ENCODE peak calls at places on chromosomes 12 and 14, in six cellular contexts. Z is type B pancreatic cell, V is fibroblast of mammary gland, T is A549, H is body of pancreas, I is brain microvascular endothelial cell. A is an unnamed sample.

GRCh38 chr14:91417983-91418386 is 365 bp upstream of the CCDC88C start:
- DNase-seq in T (peak), H (peak), Z (no peak), I (no peak), V (no peak), A (peak)

GRCh38 chr14:65403231-65403630 is 9.3 kb upstream of the FUT8 start:
- DNase-seq in H (no peak), V (peak), T (no peak), Z (no peak), I (no peak), A (no peak)

GRCh38 chr14:75518625-75519024 is 3.6 kb upstream of the BATF start:
- DNase-seq in Z (no peak), I (no peak), H (no peak), T (peak), V (peak), A (no peak)

GRCh38 chr12:122063691-122064033 is 14.9 kb upstream of the MLXIP start:
- DNase-seq in Z (no peak), I (no peak), H (peak), T (no peak), V (no peak), A (no peak)

GRCh38 chr12:100068305-100068704 is 74.4 kb downstream of the BLTP3B start:
- DNase-seq in Z (no peak), I (no peak), T (no peak), H (no peak), V (no peak), A (no peak)

GRCh38 chr14:91749857-91750256 is 18.0 kb upstream of the CATSPERB start:
- DNase-seq in V (peak), Z (no peak), I (no peak), H (no peak), T (no peak), A (no peak)

GRCh38 chr12:34391771-34392581 is 369.7 kb downstream of the ALG10 start:
- DNase-seq in V (no peak), I (no peak), H (no peak), Z (peak), T (no peak), A (no peak)

GRCh38 chr12:108657130-108657745 is 23.5 kb upstream of the SELPLG start:
- DNase-seq in I (no peak), T (no peak), Z (no peak), V (no peak), H (no peak), A (no peak)

GRCh38 chr12:120538281-120539156 is 4.4 kb downstream of the RNF10 start:
- DNase-seq in V (peak), I (peak), T (peak), H (peak), Z (no peak), A (no peak)

GRCh38 chr12:53750812-53751335 is 905 bp downstream of the CISTR start:
- DNase-seq in T (no peak), Z (no peak), V (no peak), I (no peak), H (peak), A (peak)

GRCh38 chr14:38129192-38129591 is 78.5 kb upstream of the SSTR1 start:
- DNase-seq in T (no peak), V (no peak), Z (no peak), I (no peak), H (no peak), A (no peak)

GRCh38 chr14:22878271-22879246 is 4.5 kb upstream of the REM2 start:
- DNase-seq in Z (no peak), H (no peak), I (no peak), V (no peak), T (no peak), A (no peak)

GRCh38 chr12:47449797-47450196 is 256.0 kb downstream of the RPAP3 start:
- DNase-seq in V (no peak), H (no peak), Z (no peak), T (no peak), I (no peak), A (no peak)

GRCh38 chr14:64708148-64709004 is 4.2 kb downstream of the PLEKHG3 start:
- DNase-seq in V (peak), T (peak), I (no peak), H (peak), Z (no peak), A (no peak)

GRCh38 chr12:20367731-20368652 is at the start of gene PDE3A:
- DNase-seq in T (peak), H (peak), I (peak), V (peak), Z (peak), A (no peak)

GRCh38 chr12:24979971-24980730 is 31.2 kb upstream of the BCAT1 start:
- DNase-seq in I (peak), T (no peak), Z (no peak), V (no peak), H (no peak), A (no peak)

GRCh38 chr14:31510222-31510621 is 22.4 kb upstream of the GPR33 start:
- DNase-seq in V (peak), Z (no peak), H (no peak), I (no peak), T (peak), A (peak)

GRCh38 chr12:110804406-110804805 is 42.4 kb upstream of the CCDC63 start:
- DNase-seq in H (no peak), Z (no peak), V (no peak), T (no peak), I (no peak), A (no peak)

GRCh38 chr12:45914090-45914489 is 76.3 kb downstream of the SCAF11 start:
- DNase-seq in H (no peak), V (peak), Z (no peak), I (peak), T (peak), A (peak)

GRCh38 chr14:104386281-104386841 is 193.2 kb upstream of the C14orf180 start:
- DNase-seq in I (no peak), Z (peak), V (no peak), T (no peak), H (no peak), A (no peak)

GRCh38 chr12:72273499-72273837 is 1.3 kb downstream of the TRHDE start:
- DNase-seq in H (peak), T (no peak), V (no peak), Z (no peak), I (no peak), A (peak)

GRCh38 chr12:96240251-96240650 is 46.1 kb downstream of the ELK3 start:
- DNase-seq in H (no peak), I (no peak), V (no peak), T (no peak), Z (no peak), A (no peak)

GRCh38 chr12:32298917-32299316 is 100.4 kb upstream of the FGD4 start:
- DNase-seq in H (no peak), I (no peak), Z (no peak), T (no peak), V (peak), A (no peak)

GRCh38 chr14:69650948-69651369 is 39.6 kb downstream of the SUSD6 start:
- DNase-seq in I (no peak), H (no peak), T (no peak), V (no peak), Z (no peak), A (no peak)

GRCh38 chr14:68668531-68668930 is 124.3 kb downstream of the ZFP36L1 start:
- DNase-seq in V (no peak), Z (no peak), I (no peak), T (no peak), H (no peak), A (no peak)

GRCh38 chr14:52356025-52356424 is 41.9 kb downstream of the PTGER2 start:
- DNase-seq in V (peak), Z (no peak), T (peak), H (no peak), I (peak), A (no peak)

GRCh38 chr14:69715725-69716482 is 51.0 kb upstream of the SRSF5 start:
- DNase-seq in Z (no peak), V (peak), H (peak), T (no peak), I (peak), A (no peak)

GRCh38 chr14:74519316-74520074 is 25.9 kb downstream of the ISCA2 start:
- DNase-seq in Z (no peak), T (no peak), V (no peak), I (no peak), H (peak), A (no peak)

GRCh38 chr14:100708349-100709217 is 18.1 kb upstream of the DLK1 start:
- DNase-seq in H (peak), T (no peak), Z (no peak), I (no peak), V (peak), A (no peak)

GRCh38 chr12:91316825-91317224 is 134.2 kb upstream of the DCN start:
- DNase-seq in T (no peak), Z (no peak), H (no peak), I (no peak), V (peak), A (no peak)

GRCh38 chr12:92051441-92051840 is 94.2 kb downstream of the BTG1 start:
- DNase-seq in I (no peak), T (no peak), V (no peak), H (no peak), Z (no peak), A (no peak)

DNA sequence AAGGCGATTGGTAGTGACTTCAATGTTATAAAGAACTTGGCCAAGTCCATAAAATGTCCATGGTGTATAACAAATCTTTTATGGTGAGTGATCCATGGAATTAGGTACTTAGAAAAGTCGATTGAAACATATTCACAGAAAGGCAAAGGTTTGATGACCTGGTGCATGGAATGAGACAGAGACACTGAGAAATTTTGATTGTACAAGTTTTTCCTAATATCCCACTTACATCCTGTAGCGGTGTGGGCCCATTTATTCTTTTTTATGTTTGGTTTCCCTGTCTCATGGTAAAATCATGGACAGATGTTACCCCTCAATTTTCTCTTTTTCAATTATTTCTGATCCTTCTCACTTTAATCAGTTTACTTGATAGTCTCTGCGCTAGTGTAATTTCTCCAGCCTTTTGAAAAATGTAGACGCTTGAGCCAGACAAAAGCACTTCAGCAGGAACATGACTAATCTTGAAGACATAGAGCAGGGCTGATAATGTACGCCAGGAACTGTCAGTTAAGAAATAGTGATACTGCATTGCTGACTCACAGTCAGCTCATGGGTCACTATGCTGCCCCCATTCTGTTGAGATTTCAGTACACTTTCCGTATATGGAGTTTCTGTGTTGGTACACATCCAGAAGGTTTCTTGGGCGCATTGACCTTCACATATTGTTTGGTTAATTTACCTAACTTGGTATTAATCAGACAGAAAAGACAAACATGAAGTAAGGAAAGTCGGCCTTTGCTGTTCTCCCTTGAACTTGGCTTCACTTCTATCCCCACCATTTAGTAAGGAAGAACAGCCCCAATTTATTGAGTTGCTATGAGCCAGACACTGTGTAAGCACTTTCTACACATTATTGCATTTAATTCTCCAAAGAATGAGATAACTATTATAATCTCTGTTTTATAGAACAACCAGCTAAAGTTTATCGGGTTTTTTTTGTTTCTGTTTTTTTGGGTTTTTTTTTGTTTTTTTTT is 841.7 kb downstream of the DIO2 start:
- DNase-seq in V (peak), T (peak), I (peak), Z (no peak), H (peak), A (no peak)
- TF ChIP-seq CTCF in V (peak), T (no peak), I (peak), Z (no peak), H (peak), A (no peak)

DNA sequence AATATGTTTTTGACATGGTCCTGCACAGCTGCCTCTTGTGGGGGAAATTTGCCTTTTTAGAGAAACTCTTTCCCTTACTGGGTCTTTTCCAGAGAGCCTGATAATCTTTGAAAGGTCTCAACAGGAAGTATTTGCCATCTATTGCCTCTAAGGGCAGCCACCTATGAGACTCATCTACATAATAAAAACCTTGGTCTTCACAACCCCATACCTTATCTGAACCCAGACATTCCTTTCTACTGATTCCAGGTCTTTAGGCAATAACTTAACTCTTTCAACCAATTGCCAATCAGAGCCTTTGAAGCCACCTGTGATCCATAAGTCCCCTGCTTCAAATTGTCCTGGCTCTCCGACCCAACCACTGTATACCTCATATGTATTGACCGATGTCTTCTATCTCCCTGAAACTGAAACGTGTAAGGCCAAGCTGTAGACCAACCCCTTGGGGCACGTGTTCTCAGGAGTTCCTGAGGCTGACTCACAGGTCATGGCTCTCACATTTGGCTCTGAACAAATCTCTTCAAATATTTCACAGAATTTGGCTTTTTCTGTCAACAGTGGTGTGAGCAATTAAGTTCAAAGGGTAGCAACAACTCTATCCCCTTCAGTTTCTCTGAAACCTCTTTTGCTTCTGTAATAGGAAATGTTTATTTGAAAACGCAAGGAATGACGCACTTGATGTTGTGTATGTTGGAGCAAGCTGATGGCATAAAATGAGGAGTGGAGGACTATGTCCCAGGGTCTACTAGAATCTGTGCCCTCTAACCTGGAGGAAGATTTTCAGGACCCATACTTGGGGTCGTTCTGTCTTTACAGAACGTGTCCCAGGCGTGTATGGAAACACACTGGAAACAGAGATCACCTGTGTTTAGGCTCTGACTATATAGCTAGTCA is 49.2 kb upstream of the EIF5 start:
- DNase-seq in T (peak), Z (no peak), V (peak), I (peak), H (no peak), A (no peak)
- TF ChIP-seq CTCF in T (no peak), Z (no peak), V (no peak), I (no peak), H (no peak), A (no peak)

GRCh38 chr12:88111074-88111652 is 30.7 kb downstream of the CEP290 start:
- DNase-seq in V (peak), T (peak), Z (no peak), I (no peak), H (no peak), A (peak)
- TF ChIP-seq CTCF in V (peak), T (peak), Z (peak), I (no peak), H (peak), A (no peak)

GRCh38 chr14:82710257-82710841 is 1176.7 kb upstream of the SEL1L start:
- DNase-seq in Z (peak), H (peak), V (peak), I (peak), T (peak), A (peak)
- TF ChIP-seq CTCF in Z (peak), H (peak), V (peak), I (peak), T (peak), A (peak)

A was measured in GM10248.